ENCODE peak calls at places on chromosomes 11 and 22, in eight cellular contexts. S, L, G, E, B, V, N and Q are unnamed samples.

GRCh38 chr11:133947298-133947905 is 9.4 kb downstream of the IGSF9B start:
- DNase-seq in S (peak; percentile 62), L (no peak), G (peak; percentile 62), E (peak; percentile 81), B (peak; percentile 50), V (peak; percentile 91), N (peak; percentile 58), Q (peak; percentile 75)

GRCh38 chr11:48017105-48017874 is 36.9 kb downstream of the PTPRJ start:
- DNase-seq in S (peak; percentile 26), L (no peak), G (no peak), E (no peak), B (no peak), V (no peak), N (no peak), Q (no peak)

GRCh38 chr11:17921620-17922473 is 91.0 kb downstream of the SERGEF start:
- DNase-seq in S (no peak), L (no peak), G (no peak), E (no peak), B (peak; percentile 71), V (no peak), N (no peak), Q (no peak)

GRCh38 chr22:46639843-46640242 is 19.7 kb downstream of the GRAMD4 start:
- DNase-seq in S (no peak), L (no peak), G (no peak), E (no peak), B (no peak), V (no peak), N (no peak), Q (no peak)

GRCh38 chr22:32789797-32790620 is 11.5 kb upstream of the TIMP3 start:
- DNase-seq in S (no peak), L (no peak), G (no peak), E (no peak), B (no peak), V (no peak), N (no peak), Q (no peak)

GRCh38 chr11:47961383-47961782 is 19.0 kb upstream of the PTPRJ start:
- DNase-seq in S (no peak), L (no peak), G (no peak), E (no peak), B (no peak), V (peak; percentile 18), N (no peak), Q (no peak)

GRCh38 chr11:86644291-86644690 is 28.1 kb downstream of the ME3 start:
- DNase-seq in S (no peak), L (no peak), G (no peak), E (no peak), B (peak; percentile 86), V (no peak), N (no peak), Q (no peak)

GRCh38 chr11:83292709-83293435 is 6.7 kb upstream of the CCDC90B start:
- DNase-seq in S (peak; percentile 28), L (no peak), G (peak; percentile 42), E (peak; percentile 15), B (peak; percentile 82), V (peak; percentile 85), N (no peak), Q (peak; percentile 52)

GRCh38 chr11:67466962-67467771 is 1.9 kb downstream of the TMEM134 start:
- DNase-seq in S (peak; percentile 4), L (no peak), G (no peak), E (no peak), B (no peak), V (no peak), N (no peak), Q (no peak)

GRCh38 chr11:1873048-1873812 is 18.5 kb downstream of the PRR33 start:
- DNase-seq in S (no peak), L (no peak), G (no peak), E (peak; percentile 45), B (peak; percentile 62), V (peak; percentile 39), N (no peak), Q (no peak)

GRCh38 chr11:129190087-129190486 is 2.0 kb downstream of the ARHGAP32 start:
- DNase-seq in S (no peak), L (no peak), G (no peak), E (no peak), B (no peak), V (no peak), N (no peak), Q (no peak)

GRCh38 chr11:64268687-64269379 is 15.6 kb downstream of the BAD start:
- DNase-seq in S (no peak), L (no peak), G (peak; percentile 52), E (peak; percentile 46), B (peak; percentile 83), V (peak; percentile 43), N (peak; percentile 29), Q (peak; percentile 77)

GRCh38 chr11:12457030-12457600 is 79.7 kb downstream of the PARVA start:
- DNase-seq in S (no peak), L (no peak), G (no peak), E (no peak), B (peak; percentile 47), V (no peak), N (no peak), Q (no peak)

GRCh38 chr22:23012081-23012622 is 58.2 kb upstream of the GNAZ start:
- DNase-seq in S (peak; percentile 26), L (no peak), G (peak; percentile 56), E (no peak), B (no peak), V (no peak), N (no peak), Q (no peak)

DNA sequence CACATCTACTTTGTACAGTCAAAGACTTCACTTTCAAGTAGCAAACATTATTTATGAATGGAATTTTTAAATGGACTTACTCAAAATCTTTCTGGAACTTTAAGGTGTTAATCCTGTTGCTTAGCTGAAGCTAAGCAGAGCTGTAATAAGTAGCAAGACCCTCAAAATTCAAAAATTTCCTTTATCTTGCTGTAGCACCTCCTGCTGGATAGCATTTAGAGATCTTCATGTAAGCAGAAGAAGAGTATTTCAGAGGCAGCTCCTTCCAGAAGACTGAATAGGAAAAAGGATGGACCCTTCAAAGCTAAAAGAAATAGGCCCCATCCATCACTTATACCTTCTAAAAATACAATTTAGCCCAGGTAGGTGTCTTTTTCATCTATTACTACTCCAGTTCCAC is 3.4 kb downstream of the PHF21A start:
- DNase-seq in S (no peak), L (no peak), G (no peak), E (no peak), B (peak; percentile 21), V (no peak), N (no peak), Q (no peak)
- TF ChIP-seq CTCF in S (peak; percentile 62), L (no peak), G (peak; percentile 51), E (no peak), B (peak; percentile 45), V (peak; percentile 39), N (peak; percentile 20), Q (peak; percentile 31)

GRCh38 chr11:135073444-135073843 is 661.4 kb upstream of the B3GAT1 start:
- DNase-seq in S (no peak), L (no peak), G (no peak), E (no peak), B (no peak), V (no peak), N (no peak), Q (no peak)

GRCh38 chr11:135069884-135070283 is 657.8 kb upstream of the B3GAT1 start:
- DNase-seq in S (no peak), L (no peak), G (no peak), E (no peak), B (no peak), V (no peak), N (no peak), Q (no peak)

GRCh38 chr11:135075740-135076139 is 663.7 kb upstream of the B3GAT1 start:
- DNase-seq in S (peak; percentile 64), L (peak; percentile 33), G (no peak), E (peak; percentile 65), B (peak; percentile 39), V (peak; percentile 52), N (peak; percentile 8), Q (peak; percentile 87)

GRCh38 chr11:135073870-135074269 is 661.8 kb upstream of the B3GAT1 start:
- DNase-seq in S (no peak), L (no peak), G (no peak), E (no peak), B (no peak), V (no peak), N (no peak), Q (no peak)

GRCh38 chr11:135074397-135074998 is 662.5 kb upstream of the B3GAT1 start:
- DNase-seq in S (peak; percentile 19), L (no peak), G (no peak), E (no peak), B (no peak), V (peak; percentile 27), N (no peak), Q (no peak)
- TF ChIP-seq CTCF in S (peak; percentile 72), L (no peak), G (peak; percentile 13), E (peak; percentile 35), B (peak; percentile 22), V (peak; percentile 41), N (no peak), Q (no peak)

GRCh38 chr22:45229181-45229580 is 11.5 kb downstream of the KIAA0930 start:
- DNase-seq in S (no peak), L (no peak), G (no peak), E (no peak), B (no peak), V (no peak), N (no peak), Q (no peak)
- TF ChIP-seq CTCF in S (no peak), L (no peak), G (no peak), E (no peak), B (no peak), V (no peak), N (no peak), Q (no peak)

GRCh38 chr11:97683733-97684132 is 1293.9 kb downstream of the JRKL start:
- DNase-seq in S (no peak), L (no peak), G (no peak), E (no peak), B (no peak), V (peak; percentile 23), N (no peak), Q (peak; percentile 22)
- TF ChIP-seq CTCF in S (no peak), L (no peak), G (no peak), E (no peak), B (no peak), V (peak; percentile 17), N (no peak), Q (peak; percentile 42)

GRCh38 chr22:45402466-45402865 is 10.9 kb downstream of the SMC1B start:
- DNase-seq in S (no peak), L (no peak), G (no peak), E (no peak), B (no peak), V (no peak), N (no peak), Q (no peak)

GRCh38 chr22:45397806-45398205 is 15.6 kb downstream of the SMC1B start:
- DNase-seq in S (no peak), L (no peak), G (no peak), E (no peak), B (no peak), V (peak; percentile 20), N (no peak), Q (no peak)

GRCh38 chr22:45398214-45398613 is 15.2 kb downstream of the SMC1B start:
- DNase-seq in S (no peak), L (no peak), G (no peak), E (no peak), B (no peak), V (no peak), N (no peak), Q (peak; percentile 20)

DNA sequence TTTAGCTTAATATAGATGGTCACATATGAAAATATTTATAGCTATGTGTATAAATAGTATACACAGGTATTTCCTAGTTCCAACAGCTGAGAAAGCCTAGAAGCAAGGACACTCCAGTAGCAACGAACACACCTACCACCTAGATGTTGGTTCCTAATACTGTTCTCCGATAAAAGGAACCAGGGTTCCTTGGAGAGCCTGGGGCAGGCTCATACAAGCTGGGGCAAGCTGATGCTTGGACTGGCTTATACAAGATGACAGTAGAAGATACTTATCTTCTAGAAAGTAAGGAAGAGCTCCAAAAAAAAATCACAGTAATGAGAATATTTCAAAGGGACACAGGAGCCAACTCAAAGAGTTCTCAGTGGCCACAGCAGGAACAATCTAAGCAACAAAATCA is 13.4 kb downstream of the SMC1B start:
- DNase-seq in S (no peak), L (no peak), G (no peak), E (no peak), B (no peak), V (no peak), N (no peak), Q (no peak)
- TF ChIP-seq CTCF in S (no peak), L (no peak), G (no peak), E (no peak), B (no peak), V (no peak), N (no peak), Q (no peak)